ENCODE peak calls at places on chromosomes 2 and 18, in seven cellular contexts. Y, M, H, O, P, R and D are unnamed samples.

GRCh38 chr2:152425765-152426710 is 91.1 kb downstream of the FMNL2 start:
- DNase-seq in H (no peak), M (no peak), Y (no peak), O (no peak), P (no peak), R (no peak), D (no peak)

GRCh38 chr2:75327334-75327733 is 128.0 kb upstream of the TACR1 start:
- DNase-seq in O (no peak), H (no peak), R (no peak), P (no peak), M (no peak), Y (no peak), D (peak)

GRCh38 chr18:12327510-12328178 is 19.6 kb downstream of the TUBB6 start:
- DNase-seq in P (peak), M (peak), Y (peak), O (peak), R (peak), H (peak), D (peak)

GRCh38 chr18:63161728-63162195 is 157.8 kb downstream of the BCL2 start:
- DNase-seq in Y (no peak), O (peak), H (no peak), R (peak), P (no peak), M (peak), D (no peak)

GRCh38 chr2:181309161-181309560 is 148.0 kb upstream of the ITGA4 start:
- DNase-seq in P (no peak), R (no peak), H (no peak), M (no peak), Y (no peak), O (no peak), D (no peak)

GRCh38 chr2:129253461-129253812 is 726.0 kb upstream of the RAB6C start:
- DNase-seq in M (peak), Y (peak), O (peak), H (peak), R (no peak), P (peak), D (peak)

GRCh38 chr2:104406273-104406726 is 447.6 kb upstream of the POU3F3 start:
- DNase-seq in M (no peak), O (no peak), R (no peak), P (no peak), Y (no peak), H (no peak), D (no peak)

GRCh38 chr2:231032575-231033140 is 4.7 kb upstream of the C2orf72 start:
- DNase-seq in O (no peak), Y (no peak), R (no peak), P (no peak), M (no peak), H (no peak), D (no peak)

GRCh38 chr18:63994783-63995399 is 25.0 kb downstream of the SERPINB8 start:
- DNase-seq in H (peak), R (peak), O (peak), P (peak), M (peak), Y (peak), D (peak)

GRCh38 chr2:28521663-28522062 is 25.8 kb downstream of the PLB1 start:
- DNase-seq in O (no peak), R (no peak), Y (no peak), P (no peak), H (no peak), M (no peak), D (peak)

GRCh38 chr2:601387-601698 is 75.9 kb downstream of the TMEM18 start:
- DNase-seq in P (no peak), Y (no peak), H (no peak), R (no peak), O (no peak), M (no peak), D (no peak)

GRCh38 chr2:14301331-14301730 is 331.2 kb upstream of the LRATD1 start:
- DNase-seq in M (no peak), P (peak), Y (no peak), H (no peak), R (no peak), O (no peak), D (peak)

GRCh38 chr2:30394096-30394495 is 53.0 kb upstream of the LCLAT1 start:
- DNase-seq in M (no peak), Y (no peak), P (no peak), H (no peak), O (no peak), R (no peak), D (no peak)

GRCh38 chr2:79824086-79824786 is 311.4 kb downstream of the CTNNA2 start:
- DNase-seq in Y (no peak), P (no peak), R (no peak), M (no peak), O (no peak), H (no peak), D (no peak)

GRCh38 chr2:146701183-146701582 is 1143.6 kb upstream of the ACVR2A start:
- DNase-seq in Y (peak), H (peak), P (no peak), M (no peak), O (no peak), R (no peak), D (peak)

GRCh38 chr18:75168654-75169053 is 40.3 kb downstream of the PTGR3 start:
- DNase-seq in O (no peak), M (no peak), Y (no peak), H (no peak), P (no peak), R (no peak), D (no peak)

GRCh38 chr2:48205137-48205798 is 299.0 kb upstream of the FBXO11 start:
- DNase-seq in O (no peak), Y (no peak), H (no peak), R (peak), P (peak), M (no peak), D (no peak)

GRCh38 chr2:125796784-125797183 is 859.2 kb upstream of the GYPC start:
- DNase-seq in H (no peak), P (no peak), O (no peak), M (no peak), Y (no peak), R (no peak), D (no peak)

GRCh38 chr18:9854801-9855676 is 30.7 kb upstream of the TXNDC2 start:
- DNase-seq in Y (no peak), R (peak), H (no peak), M (peak), O (no peak), P (no peak), D (no peak)

GRCh38 chr2:133525090-133525489 is 43.2 kb downstream of the NCKAP5 start:
- DNase-seq in Y (no peak), H (no peak), O (no peak), M (no peak), R (no peak), P (no peak), D (no peak)

GRCh38 chr2:98932778-98933343 is 3.2 kb downstream of the CRACDL start:
- DNase-seq in H (no peak), O (no peak), R (no peak), M (no peak), P (no peak), Y (no peak), D (no peak)

GRCh38 chr18:36066731-36067117 is 635 bp downstream of the RPRD1A start:
- DNase-seq in M (no peak), Y (no peak), P (no peak), R (peak), O (no peak), H (no peak), D (peak)

GRCh38 chr2:73107211-73107926 is 5.4 kb downstream of the RAB11FIP5 start:
- DNase-seq in H (no peak), O (no peak), Y (no peak), P (no peak), M (no peak), R (no peak), D (no peak)

GRCh38 chr2:240432430-240432819 is 3.0 kb upstream of the GPC1 start:
- DNase-seq in M (no peak), R (no peak), Y (peak), H (no peak), O (no peak), P (no peak), D (no peak)

GRCh38 chr18:74493689-74494088 is 2.5 kb upstream of the CNDP2 start:
- DNase-seq in O (no peak), H (no peak), M (peak), R (peak), P (peak), Y (peak), D (peak)

GRCh38 chr18:6058941-6059340 is 163.6 kb upstream of the TMEM200C start:
- DNase-seq in Y (no peak), R (peak), M (peak), P (peak), O (no peak), H (no peak), D (no peak)

GRCh38 chr2:95349568-95350319 is 52.6 kb downstream of the KCNIP3 start:
- DNase-seq in Y (peak), P (no peak), R (no peak), M (no peak), O (no peak), H (no peak), D (no peak)

GRCh38 chr2:47566207-47566858 is 163.4 kb downstream of the MSH2 start:
- DNase-seq in M (no peak), P (no peak), Y (no peak), H (no peak), R (no peak), O (no peak), D (no peak)

GRCh38 chr2:165401285-165401852 is 68.1 kb upstream of the CSRNP3 start:
- DNase-seq in P (peak), H (no peak), M (peak), R (peak), Y (no peak), O (no peak), D (peak)

GRCh38 chr2:111068435-111069058 is 52.2 kb upstream of the BCL2L11 start:
- DNase-seq in R (no peak), P (no peak), O (peak), Y (peak), M (no peak), H (no peak), D (peak)

GRCh38 chr2:220104871-220105351 is 477.5 kb downstream of the SLC4A3 start:
- DNase-seq in M (peak), P (no peak), R (peak), Y (no peak), O (no peak), H (no peak), D (peak)

GRCh38 chr18:57427429-57428181 is 7.6 kb upstream of the ONECUT2 start:
- DNase-seq in P (peak), R (no peak), O (no peak), M (no peak), Y (peak), H (no peak), D (peak)

GRCh38 chr2:196927318-196928225 is 1.1 kb upstream of the PGAP1 start:
- DNase-seq in H (no peak), Y (no peak), O (peak), M (peak), R (peak), P (no peak), D (no peak)

GRCh38 chr2:127419448-127420038 is 1.3 kb downstream of the PROC start:
- DNase-seq in O (no peak), M (no peak), Y (no peak), P (no peak), R (no peak), H (no peak), D (no peak)

GRCh38 chr2:147636238-147636887 is 208.5 kb upstream of the ACVR2A start:
- DNase-seq in H (no peak), R (peak), Y (no peak), M (peak), O (no peak), P (no peak), D (no peak)

GRCh38 chr18:11320981-11321380 is 171.6 kb upstream of the PIEZO2 start:
- DNase-seq in H (no peak), Y (no peak), O (no peak), M (peak), R (peak), P (no peak), D (no peak)

GRCh38 chr18:5297582-5297981 is 2.1 kb upstream of the ZBTB14 start:
- DNase-seq in O (no peak), M (peak), P (no peak), H (no peak), Y (no peak), R (no peak), D (no peak)

GRCh38 chr2:149894226-149894625 is 306.7 kb upstream of the MMADHC start:
- DNase-seq in M (no peak), Y (no peak), O (peak), P (no peak), R (no peak), H (no peak), D (no peak)

GRCh38 chr2:219607931-219608330 is 10.3 kb downstream of the STK11IP start:
- DNase-seq in P (no peak), Y (no peak), H (no peak), O (no peak), R (no peak), M (no peak), D (no peak)

DNA sequence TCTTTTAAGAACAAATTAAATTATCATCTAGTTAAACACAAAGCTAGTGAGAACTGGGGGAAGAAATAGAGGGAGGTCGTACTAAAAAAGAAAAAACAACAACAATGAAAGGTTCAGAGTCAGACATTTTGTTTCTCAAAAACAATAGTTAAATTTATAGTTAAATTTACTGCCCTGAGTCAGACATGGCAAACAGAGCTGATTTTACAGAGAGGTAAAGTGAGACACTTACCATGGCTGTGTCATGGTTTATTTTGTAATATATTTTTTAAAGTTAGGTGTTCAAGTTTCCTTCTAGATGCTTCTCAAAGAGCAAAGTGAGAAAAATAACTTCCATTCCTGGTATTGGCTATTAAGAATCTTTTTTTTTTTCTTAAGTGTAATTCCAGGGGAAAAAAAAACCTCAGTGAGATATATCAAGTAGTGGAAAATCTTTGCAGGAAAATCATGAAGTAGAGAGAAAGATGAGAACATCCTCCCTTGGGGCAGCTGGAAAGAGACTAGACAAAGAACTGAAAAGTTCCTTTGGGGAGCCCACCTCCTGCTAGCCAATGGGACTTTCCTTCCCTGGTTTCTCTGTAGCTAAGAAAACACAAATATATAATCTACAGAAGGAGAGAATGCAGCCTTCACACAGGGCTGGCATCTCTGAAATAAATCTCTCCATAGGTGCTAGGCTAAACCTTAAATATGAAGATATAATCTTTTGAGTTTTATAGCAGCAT is 12.3 kb downstream of the KLF7 start:
- DNase-seq in O (no peak), H (no peak), Y (no peak), M (no peak), P (no peak), R (no peak), D (no peak)
- H3K27ac ChIP-seq in O (no peak), H (no peak), Y (no peak), M (no peak), P (no peak), R (no peak), D (no peak)

GRCh38 chr2:20675701-20676352 is 8.9 kb downstream of the GDF7 start:
- DNase-seq in R (no peak), M (no peak), P (no peak), Y (peak), O (no peak), H (no peak), D (no peak)

GRCh38 chr2:20672191-20672951 is 5.4 kb downstream of the GDF7 start:
- DNase-seq in R (no peak), O (no peak), P (no peak), H (no peak), M (no peak), Y (peak), D (peak)

GRCh38 chr2:20674974-20675679 is 8.2 kb downstream of the GDF7 start:
- DNase-seq in H (no peak), R (peak), Y (no peak), M (peak), O (peak), P (no peak), D (peak)

GRCh38 chr2:20674309-20674965 is 7.5 kb downstream of the GDF7 start:
- DNase-seq in M (no peak), R (no peak), H (no peak), Y (no peak), O (no peak), P (no peak), D (no peak)

GRCh38 chr2:20673686-20674308 is 6.9 kb downstream of the GDF7 start:
- DNase-seq in Y (no peak), R (no peak), P (no peak), M (no peak), O (no peak), H (no peak), D (no peak)
- H4K8ac ChIP-seq in Y (no peak), R (no peak), P (no peak), M (no peak), O (no peak), H (no peak), D (no peak)

DNA sequence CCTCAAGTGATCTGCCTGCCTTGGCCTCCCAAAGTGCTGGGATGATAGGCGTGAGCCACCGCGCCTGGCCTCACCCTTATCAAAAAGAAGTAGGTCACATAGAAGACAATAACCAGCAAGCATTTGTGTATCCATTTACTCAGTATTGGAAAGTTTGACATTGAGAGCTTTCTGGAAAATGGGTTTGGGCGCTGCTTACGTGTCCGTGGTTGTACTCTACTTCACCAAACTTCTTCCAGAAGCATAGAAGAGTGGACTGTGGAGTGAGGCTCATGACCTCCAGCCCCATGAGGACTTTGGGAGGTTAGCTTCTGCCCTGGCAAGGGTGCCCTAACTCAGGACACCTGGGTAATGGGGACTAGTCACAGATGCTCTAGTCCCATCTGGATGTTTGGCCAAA is 3.7 kb upstream of the ODC1 start:
- DNase-seq in P (no peak), H (no peak), O (no peak), R (no peak), Y (no peak), M (no peak), D (no peak)
- H3K27ac ChIP-seq in P (no peak), H (no peak), O (no peak), R (no peak), Y (no peak), M (no peak), D (no peak)

GRCh38 chr18:580154-580553 is at the start of gene CETN1:
- DNase-seq in R (no peak), Y (no peak), P (no peak), O (peak), H (no peak), M (no peak), D (no peak)
- H4K8ac ChIP-seq in R (no peak), Y (no peak), P (no peak), O (no peak), H (no peak), M (no peak), D (no peak)

GRCh38 chr2:235149736-235150135 is 197.9 kb downstream of the SH3BP4 start:
- DNase-seq in H (no peak), M (no peak), O (no peak), P (no peak), Y (no peak), R (no peak), D (no peak)
- H3K27ac ChIP-seq in H (no peak), M (no peak), O (no peak), P (no peak), Y (no peak), R (no peak), D (no peak)

GRCh38 chr2:236163483-236164200 is 4.5 kb downstream of the GBX2 start:
- DNase-seq in Y (no peak), R (no peak), H (no peak), M (no peak), O (no peak), P (peak), D (no peak)

GRCh38 chr2:236162804-236163482 is 5.2 kb downstream of the GBX2 start:
- DNase-seq in M (no peak), R (no peak), O (no peak), H (no peak), P (peak), Y (no peak), D (no peak)

GRCh38 chr2:236161082-236161462 is 7.1 kb downstream of the GBX2 start:
- DNase-seq in R (no peak), H (no peak), M (no peak), O (no peak), P (no peak), Y (no peak), D (no peak)

GRCh38 chr2:236161531-236161930 is 6.7 kb downstream of the GBX2 start:
- DNase-seq in P (no peak), Y (no peak), H (no peak), O (no peak), R (no peak), M (no peak), D (no peak)

DNA sequence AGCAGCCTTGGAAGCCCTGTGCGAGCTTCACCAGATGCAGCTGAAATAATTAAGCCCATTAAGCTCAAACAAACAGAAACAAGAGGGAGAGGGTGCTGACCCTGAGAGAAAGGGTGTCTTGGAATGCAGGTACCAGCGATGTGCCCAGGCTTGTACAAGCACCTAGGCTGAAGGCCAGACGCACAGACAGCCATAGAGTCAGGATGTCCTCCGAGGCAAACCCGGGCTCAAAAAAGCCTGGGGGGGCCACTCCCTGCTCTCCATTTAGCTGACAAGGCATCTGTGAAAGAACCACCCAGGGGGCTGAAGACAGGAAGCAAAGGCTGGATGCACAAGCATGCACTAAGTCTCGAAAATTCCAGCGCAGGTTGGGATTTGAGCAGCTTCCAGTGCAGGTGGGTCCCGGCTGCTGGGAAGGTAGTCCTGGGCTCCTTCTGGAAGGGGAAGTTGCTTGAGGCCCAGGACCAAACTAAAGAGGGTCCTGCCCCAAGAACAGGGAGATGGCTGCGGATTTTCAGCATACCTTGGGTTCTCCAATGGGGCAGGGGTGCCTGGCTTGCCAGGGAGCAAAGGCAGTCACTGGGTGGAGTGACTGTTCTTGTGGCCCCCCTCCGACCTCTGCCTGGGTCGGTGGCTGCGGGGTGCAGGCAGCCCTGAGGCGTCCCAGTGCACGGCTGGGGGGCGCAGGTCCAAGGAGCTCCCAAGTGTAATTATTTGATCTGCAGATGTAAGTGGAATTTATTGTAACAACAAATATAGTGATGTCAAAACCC is 6.0 kb downstream of the GBX2 start:
- DNase-seq in Y (no peak), M (no peak), O (no peak), P (peak), R (no peak), H (no peak), D (no peak)
- H4K8ac ChIP-seq in Y (no peak), M (no peak), O (no peak), P (no peak), R (no peak), H (no peak), D (no peak)

DNA sequence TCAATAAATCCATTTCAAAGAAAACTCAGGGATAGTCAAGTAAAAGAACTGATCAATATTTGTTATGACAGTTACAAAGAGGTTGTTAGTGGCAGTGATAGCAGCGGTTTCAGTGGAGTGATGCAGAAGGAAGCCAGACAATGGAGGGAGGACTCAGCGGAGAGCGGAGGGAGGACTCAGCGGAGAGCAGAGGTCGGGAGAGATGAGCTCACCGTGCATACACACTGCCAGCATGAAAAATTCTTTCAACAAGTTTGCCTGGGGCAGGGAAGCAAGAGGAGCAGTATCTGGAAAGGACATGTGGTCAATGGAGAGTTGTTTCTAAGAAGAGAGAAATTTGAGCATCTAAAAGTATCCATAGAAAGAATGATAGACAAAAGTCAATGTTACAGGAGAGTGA is 60.9 kb upstream of the BCL11A start:
- DNase-seq in H (no peak), M (no peak), R (no peak), P (no peak), Y (no peak), O (peak), D (peak)
- H3K27ac ChIP-seq in H (no peak), M (no peak), R (no peak), P (no peak), Y (no peak), O (no peak), D (no peak)